ENCODE peak calls at places on chromosomes 3 and 15, in eight cellular contexts. One of them, this sample, is unnamed.

GRCh38 chr15:63402498-63403253 is 21.0 kb upstream of the CA12 start:
- DNase-seq in cardiac fibroblast: peak
- DNase-seq in Calu3: peak
- DNase-seq in fibroblast of mammary gland: peak
- DNase-seq in AG09309: no peak
- DNase-seq in pancreas: no peak
- DNase-seq in lung: no peak
- DNase-seq in NB4: peak
- DNase-seq in this sample: no peak

GRCh38 chr3:195352895-195353488 is 82.0 kb upstream of the XXYLT1 start:
- DNase-seq in AG09309: peak
- DNase-seq in NB4: no peak
- DNase-seq in pancreas: no peak
- DNase-seq in cardiac fibroblast: peak
- DNase-seq in fibroblast of mammary gland: peak
- DNase-seq in Calu3: peak
- DNase-seq in lung: no peak
- DNase-seq in this sample: no peak

GRCh38 chr15:45449878-45450277 is 71.5 kb upstream of the GATM start:
- DNase-seq in Calu3: peak
- DNase-seq in fibroblast of mammary gland: no peak
- DNase-seq in lung: peak
- DNase-seq in pancreas: peak
- DNase-seq in AG09309: no peak
- DNase-seq in NB4: no peak
- DNase-seq in cardiac fibroblast: no peak
- DNase-seq in this sample: no peak

GRCh38 chr15:58551084-58551763 is 119.4 kb downstream of the LIPC start:
- DNase-seq in NB4: peak
- DNase-seq in AG09309: no peak
- DNase-seq in Calu3: no peak
- DNase-seq in cardiac fibroblast: no peak
- DNase-seq in pancreas: no peak
- DNase-seq in lung: no peak
- DNase-seq in fibroblast of mammary gland: no peak
- DNase-seq in this sample: no peak

GRCh38 chr3:101928890-101929289 is 79.6 kb downstream of the NFKBIZ start:
- DNase-seq in cardiac fibroblast: peak
- DNase-seq in lung: no peak
- DNase-seq in AG09309: no peak
- DNase-seq in Calu3: peak
- DNase-seq in fibroblast of mammary gland: peak
- DNase-seq in pancreas: no peak
- DNase-seq in NB4: no peak
- DNase-seq in this sample: no peak

GRCh38 chr3:128316456-128316855 is 150.2 kb downstream of the DNAJB8 start:
- DNase-seq in cardiac fibroblast: no peak
- DNase-seq in fibroblast of mammary gland: peak
- DNase-seq in lung: no peak
- DNase-seq in Calu3: no peak
- DNase-seq in AG09309: no peak
- DNase-seq in NB4: no peak
- DNase-seq in pancreas: peak
- DNase-seq in this sample: no peak

GRCh38 chr3:30368978-30369377 is 237.4 kb upstream of the TGFBR2 start:
- DNase-seq in cardiac fibroblast: peak
- DNase-seq in fibroblast of mammary gland: peak
- DNase-seq in Calu3: no peak
- DNase-seq in pancreas: no peak
- DNase-seq in lung: no peak
- DNase-seq in AG09309: peak
- DNase-seq in NB4: no peak
- DNase-seq in this sample: no peak

GRCh38 chr3:14224895-14225294 is 46.3 kb downstream of the LSM3 start:
- DNase-seq in cardiac fibroblast: peak
- DNase-seq in lung: no peak
- DNase-seq in fibroblast of mammary gland: peak
- DNase-seq in NB4: no peak
- DNase-seq in Calu3: no peak
- DNase-seq in pancreas: no peak
- DNase-seq in AG09309: no peak
- DNase-seq in this sample: no peak

GRCh38 chr15:40863660-40864285 is 10.3 kb downstream of the RHOV start:
- DNase-seq in cardiac fibroblast: no peak
- DNase-seq in pancreas: no peak
- DNase-seq in Calu3: no peak
- DNase-seq in lung: no peak
- DNase-seq in AG09309: no peak
- DNase-seq in fibroblast of mammary gland: no peak
- DNase-seq in NB4: no peak
- DNase-seq in this sample: no peak

GRCh38 chr3:179250803-179251476 is at the start of gene KCNMB3:
- DNase-seq in lung: no peak
- DNase-seq in NB4: no peak
- DNase-seq in pancreas: no peak
- DNase-seq in fibroblast of mammary gland: no peak
- DNase-seq in AG09309: no peak
- DNase-seq in cardiac fibroblast: no peak
- DNase-seq in Calu3: no peak
- DNase-seq in this sample: no peak

GRCh38 chr3:28521663-28522062 is 173.0 kb upstream of the AZI2 start:
- DNase-seq in cardiac fibroblast: no peak
- DNase-seq in pancreas: no peak
- DNase-seq in lung: no peak
- DNase-seq in Calu3: no peak
- DNase-seq in AG09309: no peak
- DNase-seq in NB4: no peak
- DNase-seq in fibroblast of mammary gland: no peak
- DNase-seq in this sample: no peak

GRCh38 chr15:39320886-39321285 is 260.0 kb upstream of the THBS1 start:
- DNase-seq in fibroblast of mammary gland: no peak
- DNase-seq in pancreas: no peak
- DNase-seq in AG09309: no peak
- DNase-seq in Calu3: no peak
- DNase-seq in NB4: no peak
- DNase-seq in cardiac fibroblast: no peak
- DNase-seq in lung: no peak
- DNase-seq in this sample: no peak

GRCh38 chr3:63613561-63613960 is 38.9 kb upstream of the SNTN start:
- DNase-seq in fibroblast of mammary gland: peak
- DNase-seq in NB4: no peak
- DNase-seq in lung: no peak
- DNase-seq in Calu3: no peak
- DNase-seq in AG09309: peak
- DNase-seq in pancreas: no peak
- DNase-seq in cardiac fibroblast: peak
- DNase-seq in this sample: no peak

GRCh38 chr3:15858547-15859506 is 61.0 kb upstream of the ANKRD28 start:
- DNase-seq in lung: peak
- DNase-seq in pancreas: peak
- DNase-seq in AG09309: no peak
- DNase-seq in NB4: peak
- DNase-seq in fibroblast of mammary gland: peak
- DNase-seq in cardiac fibroblast: peak
- DNase-seq in Calu3: peak
- DNase-seq in this sample: no peak

GRCh38 chr3:144989756-144990155 is 1018.1 kb downstream of the DIPK2A start:
- DNase-seq in AG09309: no peak
- DNase-seq in pancreas: no peak
- DNase-seq in Calu3: no peak
- DNase-seq in fibroblast of mammary gland: peak
- DNase-seq in cardiac fibroblast: peak
- DNase-seq in NB4: peak
- DNase-seq in lung: no peak
- DNase-seq in this sample: no peak

GRCh38 chr15:96121521-96121920 is 209.0 kb upstream of the NR2F2 start:
- DNase-seq in fibroblast of mammary gland: peak
- DNase-seq in NB4: no peak
- DNase-seq in cardiac fibroblast: peak
- DNase-seq in pancreas: no peak
- DNase-seq in AG09309: peak
- DNase-seq in Calu3: no peak
- DNase-seq in lung: no peak
- DNase-seq in this sample: no peak

DNA sequence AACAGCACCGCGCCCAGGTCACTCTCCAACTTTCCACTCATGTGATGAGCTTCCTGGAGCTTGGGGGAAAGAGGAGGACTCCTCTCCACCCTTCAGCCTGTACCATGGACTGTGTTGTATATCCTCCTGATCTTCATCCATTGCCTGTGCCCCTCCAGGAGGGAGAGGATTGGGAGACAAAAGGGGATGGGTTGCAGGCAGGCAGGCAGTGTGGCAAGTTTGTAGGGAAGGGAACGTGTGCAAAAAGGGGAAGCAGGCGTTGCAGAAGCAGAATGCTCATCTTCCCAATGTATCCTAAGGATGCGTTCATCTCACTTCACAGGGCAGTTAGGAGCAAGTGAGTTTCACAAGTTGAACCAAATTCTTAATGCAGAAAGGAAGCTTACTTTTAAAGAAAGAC is 28.1 kb upstream of the GHSR start:
- DNase-seq in lung: no peak
- DNase-seq in pancreas: no peak
- DNase-seq in fibroblast of mammary gland: no peak
- DNase-seq in NB4: peak
- DNase-seq in Calu3: peak
- DNase-seq in AG09309: no peak
- DNase-seq in cardiac fibroblast: no peak
- DNase-seq in this sample: no peak
- TF ChIP-seq CTCF in lung: no peak
- TF ChIP-seq CTCF in pancreas: no peak
- TF ChIP-seq CTCF in fibroblast of mammary gland: no peak
- TF ChIP-seq CTCF in NB4: no peak
- TF ChIP-seq CTCF in Calu3: no peak
- TF ChIP-seq CTCF in AG09309: no peak
- TF ChIP-seq CTCF in cardiac fibroblast: no peak
- TF ChIP-seq CTCF in this sample: no peak

DNA sequence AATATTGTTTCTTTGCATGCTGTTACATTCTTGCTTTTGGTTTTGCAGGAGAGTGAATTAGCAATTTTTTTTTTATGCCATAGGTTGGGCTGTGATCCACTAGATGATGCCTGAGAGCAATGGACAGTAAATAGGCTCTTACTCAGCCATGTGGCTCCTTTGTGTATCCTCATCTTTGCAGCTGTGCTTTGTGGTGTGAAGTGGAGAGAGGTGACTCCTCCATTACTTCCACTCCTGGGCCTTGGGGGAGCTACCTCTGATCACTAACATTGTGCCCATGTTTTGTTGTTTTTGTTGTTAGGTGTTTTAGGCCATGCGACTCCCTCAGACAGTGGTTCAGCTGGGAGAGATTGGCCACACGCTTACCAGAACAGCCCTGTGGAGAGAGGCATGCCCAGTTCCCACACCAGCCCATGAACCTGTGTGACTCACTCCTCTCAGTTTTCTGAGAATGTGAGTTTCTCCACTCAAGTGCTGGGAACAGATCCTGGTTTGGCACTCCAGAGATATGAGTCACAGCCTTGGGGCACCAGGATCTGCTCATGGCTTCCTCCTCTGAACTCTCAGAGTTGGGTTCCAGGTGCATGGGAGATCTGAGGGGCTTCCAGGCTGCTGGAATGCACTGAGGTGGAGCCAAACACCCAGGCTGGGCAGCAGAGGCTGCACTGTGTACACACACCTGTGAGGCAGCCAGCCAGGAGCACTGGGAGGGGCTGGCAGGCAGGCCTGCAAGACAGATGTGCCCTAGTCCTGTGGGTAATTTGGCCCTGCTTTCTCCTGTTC is 785.3 kb downstream of the ROBO2 start:
- DNase-seq in AG09309: peak
- DNase-seq in fibroblast of mammary gland: peak
- DNase-seq in cardiac fibroblast: peak
- DNase-seq in lung: peak
- DNase-seq in NB4: no peak
- DNase-seq in Calu3: peak
- DNase-seq in pancreas: no peak
- DNase-seq in this sample: no peak
- TF ChIP-seq CTCF in AG09309: no peak
- TF ChIP-seq CTCF in fibroblast of mammary gland: no peak
- TF ChIP-seq CTCF in cardiac fibroblast: no peak
- TF ChIP-seq CTCF in lung: no peak
- TF ChIP-seq CTCF in NB4: no peak
- TF ChIP-seq CTCF in Calu3: no peak
- TF ChIP-seq CTCF in pancreas: no peak
- TF ChIP-seq CTCF in this sample: no peak

DNA sequence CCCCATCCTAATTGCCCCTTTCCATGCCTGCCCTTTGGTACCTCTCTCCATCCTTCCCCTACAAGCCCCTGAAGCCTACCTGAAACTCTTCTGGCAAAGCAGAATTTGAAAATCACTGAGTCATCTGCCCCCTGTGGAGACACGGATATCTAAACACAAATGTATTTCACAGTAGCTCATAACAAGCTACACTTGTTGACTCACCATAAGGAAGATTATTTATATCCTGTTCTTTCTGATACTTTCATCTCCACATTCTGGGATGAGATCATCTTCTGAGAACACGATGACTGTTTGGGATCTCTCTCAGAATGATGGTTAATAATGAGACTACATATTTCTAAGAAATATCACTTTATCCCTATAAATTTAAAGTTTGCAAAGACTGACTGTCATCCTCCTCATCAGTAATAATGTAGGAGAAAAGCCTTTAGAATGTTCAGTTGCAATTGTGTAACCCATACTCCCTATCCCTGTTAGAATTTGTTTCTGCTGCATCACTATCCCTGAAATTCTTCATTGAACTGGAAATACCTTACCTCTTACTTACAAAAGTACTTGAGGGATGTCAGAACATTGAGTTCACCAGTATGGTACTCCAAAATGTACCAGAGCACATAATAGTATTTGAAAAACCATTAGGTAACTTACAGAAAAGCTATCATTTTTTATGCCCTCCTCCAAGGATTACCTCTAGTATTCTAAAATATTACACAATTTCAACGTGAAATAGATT is 116.1 kb upstream of the IL12A start:
- DNase-seq in AG09309: peak
- DNase-seq in fibroblast of mammary gland: peak
- DNase-seq in cardiac fibroblast: peak
- DNase-seq in pancreas: no peak
- DNase-seq in NB4: peak
- DNase-seq in Calu3: peak
- DNase-seq in lung: no peak
- DNase-seq in this sample: no peak
- TF ChIP-seq CTCF in AG09309: peak
- TF ChIP-seq CTCF in fibroblast of mammary gland: peak
- TF ChIP-seq CTCF in cardiac fibroblast: peak
- TF ChIP-seq CTCF in pancreas: no peak
- TF ChIP-seq CTCF in NB4: no peak
- TF ChIP-seq CTCF in Calu3: peak
- TF ChIP-seq CTCF in lung: no peak
- TF ChIP-seq CTCF in this sample: no peak

DNA sequence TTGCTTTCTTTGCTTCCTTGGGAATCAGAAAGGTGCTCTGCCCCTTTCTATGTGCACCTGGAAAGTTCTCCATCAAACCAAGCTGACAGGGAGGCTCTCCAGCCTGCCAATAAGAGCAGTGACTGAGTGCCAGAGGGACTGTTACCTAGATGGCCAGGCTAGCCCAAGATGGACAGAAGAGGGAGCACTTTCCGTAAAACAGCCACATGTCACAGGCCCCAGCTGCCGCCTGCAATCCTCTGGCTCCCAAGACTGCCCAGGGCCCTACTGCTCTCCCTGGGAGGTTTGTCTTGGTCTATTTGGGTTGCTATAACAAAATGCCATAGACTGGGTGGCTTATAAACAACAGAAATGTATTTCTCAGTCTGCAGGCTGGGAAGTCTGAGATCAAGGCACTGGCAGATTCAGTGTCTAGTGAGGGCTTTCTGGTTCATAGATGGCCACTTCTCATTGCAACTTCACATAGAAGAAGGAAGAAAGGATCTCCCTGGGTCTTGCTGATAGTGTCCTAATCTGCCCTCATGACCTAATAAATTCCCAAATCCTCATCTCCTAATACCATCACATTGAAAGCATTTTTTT is 72.3 kb downstream of the TAMM41 start:
- DNase-seq in lung: peak
- DNase-seq in AG09309: no peak
- DNase-seq in cardiac fibroblast: peak
- DNase-seq in pancreas: peak
- DNase-seq in NB4: peak
- DNase-seq in Calu3: peak
- DNase-seq in fibroblast of mammary gland: peak
- DNase-seq in this sample: peak
- TF ChIP-seq CTCF in lung: peak
- TF ChIP-seq CTCF in AG09309: peak
- TF ChIP-seq CTCF in cardiac fibroblast: peak
- TF ChIP-seq CTCF in pancreas: peak
- TF ChIP-seq CTCF in NB4: peak
- TF ChIP-seq CTCF in Calu3: peak
- TF ChIP-seq CTCF in fibroblast of mammary gland: peak
- TF ChIP-seq CTCF in this sample: peak

This sample was measured in D721Med.